ENCODE peak calls at places on chromosomes 13 and 19, in six cellular contexts. S is H1, Q is mesendoderm, E is neuronal stem cell, K is IMR-90, W is trophoblast cell. D is an unnamed sample.

GRCh38 chr19:13262450-13262849 is 112.2 kb downstream of the IER2 start:
- DNase-seq in S (no peak), Q (peak; percentile 33), E (no peak), K (peak; percentile 61), W (no peak), D (peak; percentile 65)

GRCh38 chr13:77703426-77703825 is 5.9 kb downstream of the SLAIN1 start:
- DNase-seq in S (no peak), Q (no peak), E (no peak), K (no peak), W (no peak), D (no peak)

GRCh38 chr19:12757544-12758274 is 6.1 kb downstream of the BEST2 start:
- DNase-seq in S (peak; percentile 83), Q (peak; percentile 89), E (peak; percentile 80), K (peak; percentile 61), W (peak; percentile 95), D (peak; percentile 77)

GRCh38 chr13:73225983-73226382 is 167.2 kb downstream of the KLF5 start:
- DNase-seq in S (no peak), Q (no peak), E (no peak), K (no peak), W (no peak), D (no peak)

GRCh38 chr19:39335168-39335567 is 675 bp downstream of the GMFG start:
- DNase-seq in S (no peak), Q (no peak), E (no peak), K (no peak), W (no peak), D (no peak)

GRCh38 chr19:10855879-10856522 is 7.8 kb downstream of the C19orf38 start:
- DNase-seq in S (no peak), Q (peak; percentile 51), E (no peak), K (no peak), W (no peak), D (no peak)

GRCh38 chr19:7857727-7858701 is 16.2 kb downstream of the PRR36 start:
- DNase-seq in S (no peak), Q (peak; percentile 92), E (peak; percentile 58), K (no peak), W (no peak), D (peak; percentile 22)

GRCh38 chr19:47716270-47716937 is 3.2 kb downstream of the EHD2 start:
- DNase-seq in S (no peak), Q (no peak), E (no peak), K (no peak), W (no peak), D (no peak)

GRCh38 chr19:19077103-19077502 is 13.3 kb downstream of the SLC25A42 start:
- DNase-seq in S (no peak), Q (no peak), E (no peak), K (no peak), W (no peak), D (no peak)

GRCh38 chr13:76729690-76730089 is 156.5 kb downstream of the KCTD12 start:
- DNase-seq in S (no peak), Q (no peak), E (no peak), K (no peak), W (no peak), D (no peak)

GRCh38 chr19:48636859-48637448 is at the start of gene DBP:
- DNase-seq in S (no peak), Q (no peak), E (no peak), K (no peak), W (no peak), D (no peak)

GRCh38 chr13:40781717-40782116 is 7.7 kb upstream of the SLC25A15 start:
- DNase-seq in S (no peak), Q (no peak), E (no peak), K (no peak), W (no peak), D (no peak)

GRCh38 chr19:31148671-31149070 is 200.6 kb downstream of the TSHZ3 start:
- DNase-seq in S (no peak), Q (no peak), E (no peak), K (no peak), W (no peak), D (no peak)

GRCh38 chr19:45175663-45176345 is 2.2 kb downstream of the TRAPPC6A start:
- DNase-seq in S (no peak), Q (no peak), E (no peak), K (no peak), W (peak; percentile 81), D (no peak)

GRCh38 chr19:48444933-48445194 is 919 bp upstream of the GRWD1 start:
- DNase-seq in S (no peak), Q (no peak), E (no peak), K (no peak), W (no peak), D (peak; percentile 14)

GRCh38 chr19:56837492-56837891 is 3.0 kb downstream of the PEG3 start:
- DNase-seq in S (no peak), Q (peak; percentile 84), E (no peak), K (no peak), W (peak; percentile 59), D (no peak)

GRCh38 chr19:51402117-51402516 is 11.7 kb upstream of the C19orf84 start:
- DNase-seq in S (no peak), Q (no peak), E (no peak), K (no peak), W (no peak), D (no peak)
- H3K18ac ChIP-seq in S (no peak overlapping the region), Q (no peak overlapping the region), E (no peak overlapping the region), K (no peak overlapping the region), W (no peak overlapping the region), D (no peak overlapping the region)

DNA sequence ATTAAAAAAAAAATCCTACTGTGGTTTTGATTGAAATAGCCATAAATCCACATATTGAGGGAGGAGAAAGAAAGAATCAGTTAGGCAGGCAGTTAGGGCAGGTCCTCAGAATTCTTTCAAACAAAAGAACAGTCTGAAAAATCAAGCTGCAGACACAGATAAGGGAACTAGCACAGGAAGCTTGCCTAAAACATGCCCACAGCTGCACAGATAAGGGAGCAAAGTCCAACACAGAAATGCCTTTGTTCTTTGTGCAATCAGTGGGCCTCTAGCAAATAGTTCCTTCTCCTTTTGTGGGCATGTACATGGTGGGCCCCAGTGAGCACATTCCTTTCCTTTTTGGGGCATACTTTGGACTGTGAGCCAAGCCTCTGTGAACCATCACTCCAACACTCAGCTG is 42.7 kb downstream of the UTP14C start:
- DNase-seq in S (no peak), Q (peak; percentile 42), E (no peak), K (no peak), W (no peak), D (peak; percentile 15)
- H3K4me3 ChIP-seq in S (no peak overlapping the region), Q (no peak overlapping the region), E (no peak overlapping the region), K (no peak overlapping the region), W (no peak overlapping the region), D (no peak overlapping the region)

DNA sequence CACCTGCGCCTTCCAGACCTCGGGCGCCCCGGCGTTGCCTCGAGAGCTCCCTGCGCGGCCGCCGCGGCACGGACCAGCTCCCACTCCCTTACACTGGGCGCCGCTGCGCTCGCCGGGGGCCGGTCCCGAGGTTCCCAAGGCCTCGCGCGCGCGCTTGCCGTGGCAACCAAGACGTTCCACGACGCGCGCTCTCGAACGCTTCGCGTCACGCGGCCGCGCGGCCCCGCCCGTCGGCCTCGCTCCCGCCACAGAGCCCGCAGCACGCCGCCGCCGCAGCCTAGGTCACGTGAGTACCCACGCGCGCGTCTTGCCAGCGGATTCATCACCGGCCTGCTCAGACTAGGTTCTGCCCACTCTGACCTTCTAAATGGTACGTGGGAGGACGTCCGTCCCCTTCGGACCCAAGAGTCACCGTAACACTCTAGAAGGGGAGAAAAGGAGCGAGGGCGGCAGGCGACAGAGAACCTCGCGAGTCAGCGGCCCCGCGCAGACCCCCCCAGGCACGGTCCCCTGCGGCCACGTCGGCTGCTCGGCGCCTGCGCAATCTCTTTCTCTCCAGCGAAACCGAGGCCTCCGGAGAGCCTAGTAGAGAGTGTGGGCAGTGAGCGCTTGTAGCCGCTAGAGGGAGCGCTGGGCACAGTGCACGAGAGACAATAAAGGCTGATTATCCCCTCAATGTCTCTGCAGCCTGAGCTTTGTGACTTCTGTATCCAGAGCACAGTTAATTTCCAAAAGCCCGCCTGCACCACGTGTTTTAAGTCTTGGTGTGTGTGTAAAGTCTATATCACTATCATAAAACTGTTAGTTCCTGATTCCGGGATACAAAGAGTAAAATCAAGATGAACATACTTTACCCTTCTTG is at the start of gene SPART:
- DNase-seq in S (peak; percentile 49), Q (peak; percentile 92), E (peak; percentile 89), K (peak; percentile 88), W (peak; percentile 91), D (peak; percentile 92)
- H2BK120ac ChIP-seq in S (no peak within 1 kb of the TSS), Q (peak within 1 kb of the TSS; percentile 76), E (peak within 1 kb of the TSS; percentile 35), K (peak within 1 kb of the TSS; percentile 76), W (peak within 1 kb of the TSS; percentile 93), D (peak within 1 kb of the TSS; percentile 94)

DNA sequence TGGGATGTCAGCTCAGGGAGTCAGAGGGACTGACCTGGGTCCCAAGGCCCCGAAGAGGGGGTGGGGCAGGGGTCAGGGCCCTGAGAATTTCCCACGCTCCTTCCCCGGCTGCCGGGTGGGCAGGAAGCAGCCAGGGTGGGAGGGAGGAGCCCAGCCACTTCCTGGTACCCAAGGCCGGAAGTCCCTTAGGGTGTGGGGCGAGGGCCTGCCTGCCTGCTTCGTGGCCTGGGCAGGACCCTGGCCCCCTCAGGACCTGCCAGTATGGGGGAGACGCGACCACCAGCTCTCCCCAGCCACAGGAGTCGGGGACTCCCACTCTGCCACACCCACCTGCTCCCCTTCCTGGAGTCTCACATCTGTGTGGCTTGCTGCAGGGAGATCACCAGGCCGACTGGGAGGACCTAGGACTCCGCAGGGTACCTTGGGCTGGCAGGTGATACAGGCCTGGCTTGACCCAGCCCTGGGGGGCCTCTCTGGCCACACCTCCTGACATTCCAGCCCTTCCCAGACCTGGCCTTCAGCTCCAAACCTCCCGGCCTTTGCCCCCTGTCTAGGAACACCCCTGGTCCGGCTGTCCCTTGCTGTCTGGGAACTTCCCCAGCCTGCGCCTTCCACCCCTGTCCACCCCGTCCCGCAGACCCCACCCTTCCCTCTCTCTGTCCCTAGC is 9.8 kb upstream of the CIRBP start:
- DNase-seq in S (no peak), Q (peak; percentile 90), E (no peak), K (peak; percentile 51), W (peak; percentile 86), D (peak; percentile 84)
- H3K18ac ChIP-seq in S (peak overlapping the region; percentile 95), Q (no peak overlapping the region), E (peak overlapping the region; percentile 90), K (no peak overlapping the region), W (no peak overlapping the region), D (peak overlapping the region; percentile 92)

GRCh38 chr13:25802579-25802978 is 249.2 kb downstream of the SHISA2 start:
- DNase-seq in S (no peak), Q (no peak), E (no peak), K (no peak), W (no peak), D (no peak)
- H3K4me3 ChIP-seq in S (no peak overlapping the region), Q (no peak overlapping the region), E (no peak overlapping the region), K (no peak overlapping the region), W (no peak overlapping the region), D (no peak overlapping the region)

DNA sequence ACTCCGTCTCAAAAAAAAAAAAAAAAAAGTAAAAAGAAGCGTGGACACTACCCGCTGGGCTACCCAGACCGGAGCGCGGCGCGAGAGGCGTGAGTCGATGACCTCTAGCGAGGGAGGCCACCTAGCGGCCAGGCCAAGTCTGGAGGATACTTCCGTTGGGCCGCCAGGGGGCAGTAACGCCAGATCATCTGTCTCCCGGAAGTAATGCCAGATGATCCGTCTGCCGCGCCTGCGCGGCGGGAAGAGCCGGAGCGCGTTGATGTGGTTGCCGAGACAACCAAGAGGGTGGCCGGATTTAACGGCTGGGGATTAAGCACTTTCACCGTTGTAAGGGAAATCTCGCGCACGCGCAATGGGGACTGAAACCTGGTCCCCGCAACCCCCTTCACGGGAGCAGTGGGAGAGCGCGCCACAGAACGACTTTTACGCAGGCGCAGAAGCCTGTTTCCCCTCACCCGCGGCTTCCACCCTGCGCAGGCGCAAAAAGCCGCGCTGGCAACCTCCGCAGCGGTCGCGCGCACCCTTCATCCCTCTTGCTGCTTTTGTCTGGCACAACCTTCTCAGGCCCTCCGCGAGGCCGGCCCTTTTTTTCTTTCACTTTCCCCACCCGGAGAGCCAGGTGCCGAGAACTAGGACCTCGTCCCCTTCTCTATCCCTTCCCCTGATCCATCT is 1.0 kb upstream of the U2AF2 start:
- DNase-seq in S (peak; percentile 94), Q (peak; percentile 99), E (peak; percentile 98), K (peak; percentile 99), W (peak; percentile 100), D (peak; percentile 99)
- H2BK120ac ChIP-seq in S (no peak overlapping the region), Q (no peak overlapping the region), E (peak overlapping the region; percentile 67), K (peak overlapping the region; percentile 62), W (peak overlapping the region; percentile 62), D (peak overlapping the region; percentile 6)

D was measured in mesenchymal stem cell.